ENCODE peak calls at places on chromosomes 1 and 21, in five cellular contexts. One of them, this sample, is unnamed.

GRCh38 chr1:36934061-36934460 is 100.3 kb downstream of the GRIK3 start:
- DNase-seq in activated CD4-positive, alpha-beta T cell treated with anti-CD3 and anti-CD28 coated beads for 48 hours: no peak
- DNase-seq in NCI-H345: peak; percentile 55
- DNase-seq in GM12878: no peak
- DNase-seq in GM04503: no peak
- DNase-seq in this sample: no peak

GRCh38 chr21:46097826-46098286 is at the start of gene COL6A2:
- DNase-seq in GM12878: no peak
- DNase-seq in activated CD4-positive, alpha-beta T cell treated with anti-CD3 and anti-CD28 coated beads for 48 hours: peak; percentile 64
- DNase-seq in GM04503: no peak
- DNase-seq in NCI-H345: peak; percentile 28
- DNase-seq in this sample: peak; percentile 28

GRCh38 chr21:38680401-38680800 is 125.3 kb upstream of the ETS2 start:
- DNase-seq in GM04503: no peak
- DNase-seq in NCI-H345: no peak
- DNase-seq in GM12878: no peak
- DNase-seq in activated CD4-positive, alpha-beta T cell treated with anti-CD3 and anti-CD28 coated beads for 48 hours: no peak
- DNase-seq in this sample: no peak

GRCh38 chr21:42757826-42758655 is 104.6 kb downstream of the PDE9A start:
- DNase-seq in GM04503: no peak
- DNase-seq in NCI-H345: no peak
- DNase-seq in activated CD4-positive, alpha-beta T cell treated with anti-CD3 and anti-CD28 coated beads for 48 hours: no peak
- DNase-seq in GM12878: no peak
- DNase-seq in this sample: no peak

GRCh38 chr1:18299441-18300338 is 181.0 kb upstream of the KLHDC7A start:
- DNase-seq in GM04503: no peak
- DNase-seq in activated CD4-positive, alpha-beta T cell treated with anti-CD3 and anti-CD28 coated beads for 48 hours: peak; percentile 27
- DNase-seq in GM12878: no peak
- DNase-seq in NCI-H345: peak; percentile 30
- DNase-seq in this sample: no peak

GRCh38 chr1:37817481-37817880 is 9.5 kb upstream of the YRDC start:
- DNase-seq in GM04503: no peak
- DNase-seq in GM12878: no peak
- DNase-seq in NCI-H345: no peak
- DNase-seq in activated CD4-positive, alpha-beta T cell treated with anti-CD3 and anti-CD28 coated beads for 48 hours: no peak
- DNase-seq in this sample: no peak

GRCh38 chr1:41665962-41666917 is 181.8 kb upstream of the EDN2 start:
- DNase-seq in activated CD4-positive, alpha-beta T cell treated with anti-CD3 and anti-CD28 coated beads for 48 hours: no peak
- DNase-seq in NCI-H345: peak; percentile 40
- DNase-seq in GM04503: no peak
- DNase-seq in GM12878: no peak
- DNase-seq in this sample: no peak

GRCh38 chr1:63601463-63601862 is 8.3 kb downstream of the PGM1 start:
- DNase-seq in activated CD4-positive, alpha-beta T cell treated with anti-CD3 and anti-CD28 coated beads for 48 hours: no peak
- DNase-seq in NCI-H345: no peak
- DNase-seq in GM12878: no peak
- DNase-seq in GM04503: no peak
- DNase-seq in this sample: no peak

GRCh38 chr1:119260504-119260903 is 108.1 kb upstream of the HAO2 start:
- DNase-seq in activated CD4-positive, alpha-beta T cell treated with anti-CD3 and anti-CD28 coated beads for 48 hours: no peak
- DNase-seq in NCI-H345: no peak
- DNase-seq in GM04503: no peak
- DNase-seq in GM12878: no peak
- DNase-seq in this sample: no peak

GRCh38 chr1:28104866-28105467 is 16.6 kb upstream of the EYA3 start:
- DNase-seq in activated CD4-positive, alpha-beta T cell treated with anti-CD3 and anti-CD28 coated beads for 48 hours: no peak
- DNase-seq in NCI-H345: no peak
- DNase-seq in GM12878: no peak
- DNase-seq in GM04503: no peak
- DNase-seq in this sample: no peak

GRCh38 chr21:29098156-29098555 is 24.7 kb upstream of the CCT8 start:
- DNase-seq in activated CD4-positive, alpha-beta T cell treated with anti-CD3 and anti-CD28 coated beads for 48 hours: no peak
- DNase-seq in GM12878: no peak
- DNase-seq in NCI-H345: no peak
- DNase-seq in GM04503: no peak
- DNase-seq in this sample: no peak

GRCh38 chr1:68745006-68745405 is 248.1 kb upstream of the DEPDC1 start:
- DNase-seq in GM04503: no peak
- DNase-seq in activated CD4-positive, alpha-beta T cell treated with anti-CD3 and anti-CD28 coated beads for 48 hours: no peak
- DNase-seq in NCI-H345: no peak
- DNase-seq in GM12878: no peak
- DNase-seq in this sample: no peak

GRCh38 chr1:18948913-18949688 is 7.4 kb downstream of the IFFO2 start:
- DNase-seq in activated CD4-positive, alpha-beta T cell treated with anti-CD3 and anti-CD28 coated beads for 48 hours: no peak
- DNase-seq in GM12878: no peak
- DNase-seq in NCI-H345: no peak
- DNase-seq in GM04503: no peak
- DNase-seq in this sample: no peak

GRCh38 chr1:147786536-147786935 is 26.1 kb upstream of the GJA5 start:
- DNase-seq in GM12878: no peak
- DNase-seq in NCI-H345: no peak
- DNase-seq in activated CD4-positive, alpha-beta T cell treated with anti-CD3 and anti-CD28 coated beads for 48 hours: no peak
- DNase-seq in GM04503: no peak
- DNase-seq in this sample: no peak

GRCh38 chr1:44076093-44076492 is 42.5 kb upstream of the KLF17 start:
- DNase-seq in NCI-H345: no peak
- DNase-seq in GM04503: no peak
- DNase-seq in activated CD4-positive, alpha-beta T cell treated with anti-CD3 and anti-CD28 coated beads for 48 hours: no peak
- DNase-seq in GM12878: no peak
- DNase-seq in this sample: no peak

GRCh38 chr1:170407138-170407537 is 124.8 kb upstream of the GORAB start:
- DNase-seq in GM04503: no peak
- DNase-seq in GM12878: no peak
- DNase-seq in NCI-H345: no peak
- DNase-seq in activated CD4-positive, alpha-beta T cell treated with anti-CD3 and anti-CD28 coated beads for 48 hours: no peak
- DNase-seq in this sample: no peak

GRCh38 chr1:63674238-63674864 is 81.1 kb downstream of the PGM1 start:
- DNase-seq in GM12878: no peak
- DNase-seq in NCI-H345: peak; percentile 81
- DNase-seq in GM04503: peak; percentile 46
- DNase-seq in activated CD4-positive, alpha-beta T cell treated with anti-CD3 and anti-CD28 coated beads for 48 hours: no peak
- DNase-seq in this sample: peak; percentile 46

GRCh38 chr1:32361308-32361673 is 994 bp downstream of the FAM229A start:
- DNase-seq in GM12878: no peak
- DNase-seq in activated CD4-positive, alpha-beta T cell treated with anti-CD3 and anti-CD28 coated beads for 48 hours: no peak
- DNase-seq in NCI-H345: no peak
- DNase-seq in GM04503: no peak
- DNase-seq in this sample: no peak

GRCh38 chr21:18274370-18274769 is 29.7 kb downstream of the CHODL start:
- DNase-seq in GM12878: no peak
- DNase-seq in NCI-H345: no peak
- DNase-seq in activated CD4-positive, alpha-beta T cell treated with anti-CD3 and anti-CD28 coated beads for 48 hours: no peak
- DNase-seq in GM04503: no peak
- DNase-seq in this sample: no peak

GRCh38 chr1:35369922-35370671 is 101.6 kb downstream of the ZMYM4 start:
- DNase-seq in GM04503: peak; percentile 21
- DNase-seq in NCI-H345: no peak
- DNase-seq in activated CD4-positive, alpha-beta T cell treated with anti-CD3 and anti-CD28 coated beads for 48 hours: no peak
- DNase-seq in GM12878: no peak
- DNase-seq in this sample: no peak

GRCh38 chr1:233673947-233674431 is 60.1 kb downstream of the KCNK1 start:
- DNase-seq in GM12878: no peak
- DNase-seq in GM04503: no peak
- DNase-seq in NCI-H345: no peak
- DNase-seq in activated CD4-positive, alpha-beta T cell treated with anti-CD3 and anti-CD28 coated beads for 48 hours: no peak
- DNase-seq in this sample: no peak

GRCh38 chr1:216721878-216722277 is 1.4 kb downstream of the ESRRG start:
- DNase-seq in NCI-H345: peak; percentile 19
- DNase-seq in GM12878: no peak
- DNase-seq in GM04503: no peak
- DNase-seq in activated CD4-positive, alpha-beta T cell treated with anti-CD3 and anti-CD28 coated beads for 48 hours: no peak
- DNase-seq in this sample: no peak

GRCh38 chr1:209505044-209505443 is 78.5 kb upstream of the CAMK1G start:
- DNase-seq in NCI-H345: no peak
- DNase-seq in activated CD4-positive, alpha-beta T cell treated with anti-CD3 and anti-CD28 coated beads for 48 hours: no peak
- DNase-seq in GM12878: no peak
- DNase-seq in GM04503: no peak
- DNase-seq in this sample: no peak

GRCh38 chr1:239744851-239745250 is 346.8 kb upstream of the FMN2 start:
- DNase-seq in NCI-H345: no peak
- DNase-seq in activated CD4-positive, alpha-beta T cell treated with anti-CD3 and anti-CD28 coated beads for 48 hours: no peak
- DNase-seq in GM12878: no peak
- DNase-seq in GM04503: no peak
- DNase-seq in this sample: no peak

GRCh38 chr21:17667256-17667655 is 54.6 kb upstream of the BTG3 start:
- DNase-seq in activated CD4-positive, alpha-beta T cell treated with anti-CD3 and anti-CD28 coated beads for 48 hours: no peak
- DNase-seq in GM12878: no peak
- DNase-seq in GM04503: no peak
- DNase-seq in NCI-H345: no peak
- DNase-seq in this sample: no peak

GRCh38 chr1:29453502-29454240 is 217.3 kb downstream of the PTPRU start:
- DNase-seq in GM12878: no peak
- DNase-seq in NCI-H345: no peak
- DNase-seq in activated CD4-positive, alpha-beta T cell treated with anti-CD3 and anti-CD28 coated beads for 48 hours: peak; percentile 9
- DNase-seq in GM04503: no peak
- DNase-seq in this sample: no peak

GRCh38 chr1:223747838-223748335 is 35.5 kb downstream of the CAPN2 start:
- DNase-seq in GM04503: no peak
- DNase-seq in NCI-H345: no peak
- DNase-seq in GM12878: no peak
- DNase-seq in activated CD4-positive, alpha-beta T cell treated with anti-CD3 and anti-CD28 coated beads for 48 hours: no peak
- DNase-seq in this sample: no peak

GRCh38 chr1:58395355-58395754 is 151.2 kb downstream of the OMA1 start:
- DNase-seq in activated CD4-positive, alpha-beta T cell treated with anti-CD3 and anti-CD28 coated beads for 48 hours: no peak
- DNase-seq in NCI-H345: no peak
- DNase-seq in GM12878: no peak
- DNase-seq in GM04503: peak; percentile 81
- DNase-seq in this sample: no peak

GRCh38 chr1:21742578-21742977 is 40.4 kb downstream of the USP48 start:
- DNase-seq in GM12878: no peak
- DNase-seq in NCI-H345: no peak
- DNase-seq in GM04503: no peak
- DNase-seq in activated CD4-positive, alpha-beta T cell treated with anti-CD3 and anti-CD28 coated beads for 48 hours: no peak
- DNase-seq in this sample: no peak

GRCh38 chr1:202213361-202214088 is 19.9 kb downstream of the LGR6 start:
- DNase-seq in GM04503: no peak
- DNase-seq in activated CD4-positive, alpha-beta T cell treated with anti-CD3 and anti-CD28 coated beads for 48 hours: peak; percentile 18
- DNase-seq in NCI-H345: no peak
- DNase-seq in GM12878: no peak
- DNase-seq in this sample: no peak

GRCh38 chr1:151858030-151858746 is 4.7 kb upstream of the THEM5 start:
- DNase-seq in activated CD4-positive, alpha-beta T cell treated with anti-CD3 and anti-CD28 coated beads for 48 hours: no peak
- DNase-seq in NCI-H345: no peak
- DNase-seq in GM12878: no peak
- DNase-seq in GM04503: no peak
- DNase-seq in this sample: no peak

GRCh38 chr1:226369110-226369509 is 38.8 kb downstream of the PARP1 start:
- DNase-seq in NCI-H345: no peak
- DNase-seq in activated CD4-positive, alpha-beta T cell treated with anti-CD3 and anti-CD28 coated beads for 48 hours: no peak
- DNase-seq in GM04503: no peak
- DNase-seq in GM12878: no peak
- DNase-seq in this sample: no peak

GRCh38 chr1:107141491-107142369 is 891 bp downstream of the NTNG1 start:
- DNase-seq in activated CD4-positive, alpha-beta T cell treated with anti-CD3 and anti-CD28 coated beads for 48 hours: peak; percentile 18
- DNase-seq in NCI-H345: peak; percentile 83
- DNase-seq in GM04503: peak; percentile 29
- DNase-seq in GM12878: no peak
- DNase-seq in this sample: no peak

GRCh38 chr1:24870551-24871195 is 59.4 kb downstream of the RUNX3 start:
- DNase-seq in NCI-H345: no peak
- DNase-seq in GM04503: no peak
- DNase-seq in GM12878: no peak
- DNase-seq in activated CD4-positive, alpha-beta T cell treated with anti-CD3 and anti-CD28 coated beads for 48 hours: no peak
- DNase-seq in this sample: no peak

GRCh38 chr1:202162049-202162417 is 1.6 kb upstream of the PTPN7 start:
- DNase-seq in GM04503: no peak
- DNase-seq in NCI-H345: no peak
- DNase-seq in GM12878: peak; percentile 45
- DNase-seq in activated CD4-positive, alpha-beta T cell treated with anti-CD3 and anti-CD28 coated beads for 48 hours: peak; percentile 72
- DNase-seq in this sample: no peak

GRCh38 chr1:41501581-41501980 is 17.1 kb upstream of the EDN2 start:
- DNase-seq in GM04503: no peak
- DNase-seq in GM12878: no peak
- DNase-seq in NCI-H345: no peak
- DNase-seq in activated CD4-positive, alpha-beta T cell treated with anti-CD3 and anti-CD28 coated beads for 48 hours: no peak
- DNase-seq in this sample: no peak

GRCh38 chr1:155082301-155082940 is 3.8 kb downstream of the EFNA3 start:
- DNase-seq in GM12878: no peak
- DNase-seq in activated CD4-positive, alpha-beta T cell treated with anti-CD3 and anti-CD28 coated beads for 48 hours: peak; percentile 57
- DNase-seq in NCI-H345: no peak
- DNase-seq in GM04503: no peak
- DNase-seq in this sample: no peak

GRCh38 chr1:172821609-172822274 is 162.8 kb downstream of the FASLG start:
- DNase-seq in activated CD4-positive, alpha-beta T cell treated with anti-CD3 and anti-CD28 coated beads for 48 hours: no peak
- DNase-seq in GM04503: peak; percentile 47
- DNase-seq in GM12878: no peak
- DNase-seq in NCI-H345: no peak
- DNase-seq in this sample: no peak

GRCh38 chr1:183590225-183591191 is at the start of gene NCF2:
- DNase-seq in activated CD4-positive, alpha-beta T cell treated with anti-CD3 and anti-CD28 coated beads for 48 hours: peak; percentile 59
- DNase-seq in NCI-H345: no peak
- DNase-seq in GM12878: peak; percentile 96
- DNase-seq in GM04503: no peak
- DNase-seq in this sample: no peak

This sample was measured in omental fat pad.